ENCODE peak calls at places on chromosomes 7 and 10, in five cellular contexts. One of them, this sample, is unnamed.

GRCh38 chr10:96632974-96633373 is 46.2 kb upstream of the TM9SF3 start:
- DNase-seq in HFF-Myc: no peak
- DNase-seq in AG09309: no peak
- DNase-seq in spleen: no peak
- DNase-seq in glutamatergic neuron: no peak
- DNase-seq in this sample: no peak

GRCh38 chr7:47852330-47853245 is 95.7 kb downstream of the PKD1L1 start:
- DNase-seq in glutamatergic neuron: no peak
- DNase-seq in spleen: no peak
- DNase-seq in HFF-Myc: no peak
- DNase-seq in AG09309: no peak
- DNase-seq in this sample: peak

GRCh38 chr7:106108988-106109387 is 3.1 kb downstream of the SYPL1 start:
- DNase-seq in AG09309: no peak
- DNase-seq in glutamatergic neuron: no peak
- DNase-seq in HFF-Myc: no peak
- DNase-seq in spleen: no peak
- DNase-seq in this sample: no peak

GRCh38 chr10:84522612-84523462 is 194.4 kb downstream of the CCSER2 start:
- DNase-seq in spleen: no peak
- DNase-seq in AG09309: no peak
- DNase-seq in HFF-Myc: no peak
- DNase-seq in glutamatergic neuron: no peak
- DNase-seq in this sample: no peak

GRCh38 chr10:35268791-35269257 is 67.5 kb upstream of the CCNY start:
- DNase-seq in AG09309: no peak
- DNase-seq in spleen: no peak
- DNase-seq in glutamatergic neuron: no peak
- DNase-seq in HFF-Myc: no peak
- DNase-seq in this sample: peak

GRCh38 chr10:131882590-131883451 is 18.0 kb upstream of the PPP2R2D start:
- DNase-seq in AG09309: no peak
- DNase-seq in glutamatergic neuron: no peak
- DNase-seq in spleen: peak
- DNase-seq in HFF-Myc: no peak
- DNase-seq in this sample: no peak

GRCh38 chr7:40882071-40882658 is 747.4 kb downstream of the SUGCT start:
- DNase-seq in AG09309: no peak
- DNase-seq in spleen: no peak
- DNase-seq in HFF-Myc: no peak
- DNase-seq in glutamatergic neuron: no peak
- DNase-seq in this sample: no peak

GRCh38 chr10:47043928-47044544 is 132.8 kb downstream of the PTPN20 start:
- DNase-seq in glutamatergic neuron: no peak
- DNase-seq in AG09309: no peak
- DNase-seq in spleen: peak
- DNase-seq in HFF-Myc: no peak
- DNase-seq in this sample: no peak

GRCh38 chr7:337567-337951 is 47.6 kb downstream of the FOXL3 start:
- DNase-seq in AG09309: no peak
- DNase-seq in HFF-Myc: no peak
- DNase-seq in glutamatergic neuron: peak
- DNase-seq in spleen: no peak
- DNase-seq in this sample: no peak

GRCh38 chr7:12683678-12684077 is 3.8 kb upstream of the ARL4A start:
- DNase-seq in HFF-Myc: no peak
- DNase-seq in glutamatergic neuron: no peak
- DNase-seq in spleen: no peak
- DNase-seq in AG09309: no peak
- DNase-seq in this sample: peak

GRCh38 chr7:97460433-97460832 is 271.5 kb upstream of the TAC1 start:
- DNase-seq in spleen: no peak
- DNase-seq in glutamatergic neuron: no peak
- DNase-seq in HFF-Myc: no peak
- DNase-seq in AG09309: no peak
- DNase-seq in this sample: no peak

This sample was measured in HFFc6.